ENCODE peak calls at places on chromosomes 3 and 15, in nine cellular contexts. One of them, this sample, is unnamed.

GRCh38 chr3:147360936-147361670 is 45.2 kb downstream of the ZIC4 start:
- DNase-seq in heart left ventricle: no peak
- DNase-seq in IMR-90: no peak
- DNase-seq in transverse colon: no peak
- DNase-seq in stomach: no peak
- DNase-seq in H1: no peak
- DNase-seq in K562: no peak
- DNase-seq in adrenal gland: no peak
- DNase-seq in uterus: no peak
- DNase-seq in this sample: no peak

GRCh38 chr3:67897686-67898336 is 243.4 kb upstream of the SUCLG2 start:
- DNase-seq in H1: no peak
- DNase-seq in adrenal gland: no peak
- DNase-seq in IMR-90: no peak
- DNase-seq in transverse colon: no peak
- DNase-seq in stomach: no peak
- DNase-seq in uterus: no peak
- DNase-seq in heart left ventricle: no peak
- DNase-seq in K562: no peak
- DNase-seq in this sample: no peak

GRCh38 chr3:141366285-141367037 is 1.8 kb upstream of the ZBTB38 start:
- DNase-seq in H1: no peak
- DNase-seq in transverse colon: peak
- DNase-seq in heart left ventricle: peak
- DNase-seq in K562: peak
- DNase-seq in IMR-90: peak
- DNase-seq in stomach: peak
- DNase-seq in adrenal gland: peak
- DNase-seq in uterus: peak
- DNase-seq in this sample: peak

GRCh38 chr3:4983739-4984510 is 4.7 kb downstream of the BHLHE40 start:
- DNase-seq in heart left ventricle: peak
- DNase-seq in K562: peak
- DNase-seq in stomach: peak
- DNase-seq in adrenal gland: peak
- DNase-seq in H1: no peak
- DNase-seq in transverse colon: peak
- DNase-seq in IMR-90: peak
- DNase-seq in uterus: peak
- DNase-seq in this sample: no peak

GRCh38 chr3:81500039-81500438 is 261.4 kb downstream of the GBE1 start:
- DNase-seq in uterus: no peak
- DNase-seq in heart left ventricle: no peak
- DNase-seq in adrenal gland: no peak
- DNase-seq in K562: no peak
- DNase-seq in stomach: no peak
- DNase-seq in H1: no peak
- DNase-seq in transverse colon: no peak
- DNase-seq in IMR-90: no peak
- DNase-seq in this sample: no peak

GRCh38 chr15:57861805-57862586 is 155.5 kb downstream of the POLR2M start:
- DNase-seq in IMR-90: peak
- DNase-seq in adrenal gland: peak
- DNase-seq in stomach: no peak
- DNase-seq in heart left ventricle: no peak
- DNase-seq in H1: no peak
- DNase-seq in uterus: peak
- DNase-seq in transverse colon: no peak
- DNase-seq in K562: peak
- DNase-seq in this sample: peak

GRCh38 chr15:64246364-64247189 is 83.8 kb upstream of the PPIB start:
- DNase-seq in adrenal gland: peak
- DNase-seq in K562: peak
- DNase-seq in stomach: no peak
- DNase-seq in transverse colon: no peak
- DNase-seq in H1: peak
- DNase-seq in uterus: peak
- DNase-seq in IMR-90: peak
- DNase-seq in heart left ventricle: no peak
- DNase-seq in this sample: peak

GRCh38 chr3:155701882-155702465 is 42.9 kb downstream of the PLCH1 start:
- DNase-seq in IMR-90: peak
- DNase-seq in K562: peak
- DNase-seq in transverse colon: no peak
- DNase-seq in H1: no peak
- DNase-seq in uterus: no peak
- DNase-seq in stomach: no peak
- DNase-seq in adrenal gland: no peak
- DNase-seq in heart left ventricle: no peak
- DNase-seq in this sample: no peak

GRCh38 chr3:16739416-16740091 is 134.3 kb upstream of the DAZL start:
- DNase-seq in heart left ventricle: no peak
- DNase-seq in uterus: no peak
- DNase-seq in IMR-90: peak
- DNase-seq in stomach: no peak
- DNase-seq in H1: no peak
- DNase-seq in transverse colon: no peak
- DNase-seq in K562: no peak
- DNase-seq in adrenal gland: no peak
- DNase-seq in this sample: no peak

GRCh38 chr3:121661376-121661775 is 673 bp upstream of the HCLS1 start:
- DNase-seq in H1: no peak
- DNase-seq in transverse colon: peak
- DNase-seq in adrenal gland: no peak
- DNase-seq in uterus: no peak
- DNase-seq in K562: no peak
- DNase-seq in heart left ventricle: no peak
- DNase-seq in IMR-90: no peak
- DNase-seq in stomach: no peak
- DNase-seq in this sample: no peak

GRCh38 chr3:121658716-121659435 is 1.8 kb downstream of the HCLS1 start:
- DNase-seq in H1: no peak
- DNase-seq in uterus: no peak
- DNase-seq in stomach: no peak
- DNase-seq in K562: no peak
- DNase-seq in IMR-90: no peak
- DNase-seq in transverse colon: no peak
- DNase-seq in adrenal gland: no peak
- DNase-seq in heart left ventricle: no peak
- DNase-seq in this sample: no peak

GRCh38 chr3:121662742-121663141 is 2.0 kb upstream of the HCLS1 start:
- DNase-seq in transverse colon: no peak
- DNase-seq in K562: no peak
- DNase-seq in H1: no peak
- DNase-seq in heart left ventricle: no peak
- DNase-seq in adrenal gland: no peak
- DNase-seq in IMR-90: no peak
- DNase-seq in uterus: no peak
- DNase-seq in stomach: no peak
- DNase-seq in this sample: no peak

GRCh38 chr3:121663171-121663847 is 2.6 kb upstream of the HCLS1 start:
- DNase-seq in uterus: no peak
- DNase-seq in K562: no peak
- DNase-seq in adrenal gland: no peak
- DNase-seq in IMR-90: no peak
- DNase-seq in stomach: no peak
- DNase-seq in heart left ventricle: no peak
- DNase-seq in H1: no peak
- DNase-seq in transverse colon: no peak
- DNase-seq in this sample: no peak

GRCh38 chr3:121660356-121661171 is at the start of gene HCLS1:
- DNase-seq in heart left ventricle: peak
- DNase-seq in H1: no peak
- DNase-seq in K562: no peak
- DNase-seq in adrenal gland: peak
- DNase-seq in uterus: peak
- DNase-seq in transverse colon: peak
- DNase-seq in IMR-90: no peak
- DNase-seq in stomach: peak
- DNase-seq in this sample: no peak
- TF ChIP-seq POLR2A in heart left ventricle: peak
- TF ChIP-seq POLR2A in H1: no peak
- TF ChIP-seq POLR2A in K562: peak
- TF ChIP-seq POLR2A in adrenal gland: peak
- TF ChIP-seq POLR2A in uterus: no peak
- TF ChIP-seq POLR2A in transverse colon: peak
- TF ChIP-seq POLR2A in IMR-90: no peak
- TF ChIP-seq POLR2A in stomach: no peak
- TF ChIP-seq POLR2A in this sample: no peak

DNA sequence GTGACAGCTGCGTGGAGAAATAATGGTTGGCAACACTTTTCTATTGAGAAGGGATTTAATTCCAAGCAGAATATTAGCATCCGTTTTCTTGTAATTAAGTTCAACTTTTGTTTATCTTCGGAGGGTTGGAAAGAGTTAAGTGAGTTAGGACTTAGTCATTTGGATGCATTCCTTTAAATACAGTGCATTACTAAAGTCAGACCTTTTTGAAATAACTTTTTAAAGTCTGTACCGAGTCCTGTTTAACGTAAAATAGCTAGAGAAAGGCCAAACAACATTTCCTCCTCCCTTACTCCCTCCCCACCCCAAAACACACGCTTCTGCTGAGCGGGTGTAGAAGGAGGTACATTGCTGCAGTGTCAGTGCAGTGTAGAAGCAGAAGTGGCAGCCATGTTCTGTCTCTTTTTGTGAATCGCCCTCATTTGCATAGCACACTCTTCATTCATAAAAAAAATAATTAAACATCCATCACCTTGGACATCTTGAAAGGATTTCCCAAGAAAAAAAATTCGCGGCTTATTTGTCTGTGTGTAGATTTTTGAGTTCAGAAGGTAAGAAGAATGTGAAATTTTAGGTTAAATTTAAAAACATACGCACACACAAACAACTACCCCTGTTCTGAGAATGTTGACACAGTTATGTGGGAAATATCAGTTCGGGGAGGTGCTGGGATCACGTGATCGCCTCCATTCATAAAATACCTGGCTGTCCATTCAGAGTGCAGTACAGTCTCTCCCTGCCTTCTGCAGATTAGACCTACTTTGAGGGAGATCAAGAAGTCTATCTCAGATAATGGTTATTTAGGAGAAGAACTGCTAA is 1.6 kb downstream of the SPRED1 start:
- DNase-seq in uterus: peak
- DNase-seq in H1: no peak
- DNase-seq in adrenal gland: peak
- DNase-seq in transverse colon: peak
- DNase-seq in stomach: peak
- DNase-seq in K562: peak
- DNase-seq in heart left ventricle: no peak
- DNase-seq in IMR-90: peak
- DNase-seq in this sample: no peak
- TF ChIP-seq POLR2A in uterus: peak
- TF ChIP-seq POLR2A in H1: no peak
- TF ChIP-seq POLR2A in adrenal gland: no peak
- TF ChIP-seq POLR2A in transverse colon: no peak
- TF ChIP-seq POLR2A in stomach: no peak
- TF ChIP-seq POLR2A in K562: peak
- TF ChIP-seq POLR2A in heart left ventricle: no peak
- TF ChIP-seq POLR2A in IMR-90: no peak
- TF ChIP-seq POLR2A in this sample: no peak

GRCh38 chr15:90001062-90001682 is at the start of gene ZNF710:
- DNase-seq in IMR-90: peak
- DNase-seq in uterus: peak
- DNase-seq in K562: peak
- DNase-seq in stomach: no peak
- DNase-seq in heart left ventricle: peak
- DNase-seq in transverse colon: peak
- DNase-seq in H1: no peak
- DNase-seq in adrenal gland: peak
- DNase-seq in this sample: peak

GRCh38 chr15:90000175-90000923 is 775 bp upstream of the ZNF710 start:
- DNase-seq in stomach: no peak
- DNase-seq in transverse colon: peak
- DNase-seq in K562: peak
- DNase-seq in adrenal gland: peak
- DNase-seq in uterus: peak
- DNase-seq in H1: no peak
- DNase-seq in IMR-90: peak
- DNase-seq in heart left ventricle: no peak
- DNase-seq in this sample: no peak

GRCh38 chr15:90002428-90002844 is 1.3 kb downstream of the ZNF710 start:
- DNase-seq in heart left ventricle: peak
- DNase-seq in K562: no peak
- DNase-seq in adrenal gland: peak
- DNase-seq in IMR-90: peak
- DNase-seq in transverse colon: peak
- DNase-seq in stomach: no peak
- DNase-seq in H1: no peak
- DNase-seq in uterus: peak
- DNase-seq in this sample: no peak

GRCh38 chr15:90003736-90004135 is 2.6 kb downstream of the ZNF710 start:
- DNase-seq in transverse colon: no peak
- DNase-seq in stomach: no peak
- DNase-seq in adrenal gland: no peak
- DNase-seq in H1: no peak
- DNase-seq in uterus: no peak
- DNase-seq in K562: no peak
- DNase-seq in heart left ventricle: no peak
- DNase-seq in IMR-90: no peak
- DNase-seq in this sample: no peak

DNA sequence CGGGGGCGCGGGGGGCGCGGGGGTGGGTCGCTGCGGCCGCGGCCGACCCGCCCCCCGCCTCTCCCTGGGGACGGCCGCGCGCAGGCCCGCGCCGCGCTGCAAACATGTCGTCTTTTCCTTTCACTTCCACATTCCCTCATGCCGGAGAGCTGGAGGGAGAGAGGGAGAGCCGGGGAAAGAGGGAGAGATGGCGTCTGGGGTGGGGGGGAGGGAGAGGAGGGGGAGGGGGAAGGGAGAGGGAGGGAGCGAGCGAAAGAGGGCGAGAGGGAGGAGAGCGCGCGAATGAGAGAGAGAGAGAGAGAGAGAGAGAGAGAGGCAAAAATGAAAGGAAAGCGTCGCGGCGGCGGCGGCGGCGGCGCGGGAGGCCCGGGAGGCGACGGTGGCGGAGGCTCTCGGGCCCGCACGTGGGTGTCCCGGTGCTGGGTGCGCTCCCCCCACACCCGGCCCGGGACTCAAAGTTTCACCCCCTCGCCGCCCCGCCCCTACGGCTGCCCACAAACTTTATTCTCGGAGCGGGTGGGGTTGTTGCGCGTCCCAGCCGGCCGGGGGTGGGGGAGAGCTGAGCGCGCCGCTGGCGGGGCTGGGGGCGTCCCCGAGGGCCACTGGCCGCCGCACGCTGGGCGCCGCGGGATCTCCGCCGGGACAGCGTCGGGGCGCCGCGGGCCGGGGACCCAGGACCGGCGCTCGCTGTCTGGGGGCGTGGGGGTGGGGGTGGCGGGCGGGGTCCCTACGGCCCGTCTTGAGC is 731 bp downstream of the ZNF710 start:
- DNase-seq in heart left ventricle: peak
- DNase-seq in IMR-90: peak
- DNase-seq in K562: peak
- DNase-seq in stomach: peak
- DNase-seq in transverse colon: peak
- DNase-seq in adrenal gland: peak
- DNase-seq in H1: no peak
- DNase-seq in uterus: peak
- DNase-seq in this sample: peak
- TF ChIP-seq POLR2A in heart left ventricle: no peak
- TF ChIP-seq POLR2A in IMR-90: peak
- TF ChIP-seq POLR2A in K562: no peak
- TF ChIP-seq POLR2A in stomach: no peak
- TF ChIP-seq POLR2A in transverse colon: peak
- TF ChIP-seq POLR2A in adrenal gland: no peak
- TF ChIP-seq POLR2A in H1: no peak
- TF ChIP-seq POLR2A in uterus: no peak
- TF ChIP-seq POLR2A in this sample: no peak

GRCh38 chr15:78831229-78832207 is 20.3 kb upstream of the ADAMTS7 start:
- DNase-seq in adrenal gland: no peak
- DNase-seq in K562: no peak
- DNase-seq in H1: no peak
- DNase-seq in stomach: no peak
- DNase-seq in IMR-90: no peak
- DNase-seq in uterus: no peak
- DNase-seq in heart left ventricle: no peak
- DNase-seq in transverse colon: no peak
- DNase-seq in this sample: no peak
- TF ChIP-seq POLR2A in adrenal gland: no peak
- TF ChIP-seq POLR2A in K562: no peak
- TF ChIP-seq POLR2A in H1: no peak
- TF ChIP-seq POLR2A in stomach: no peak
- TF ChIP-seq POLR2A in IMR-90: no peak
- TF ChIP-seq POLR2A in uterus: no peak
- TF ChIP-seq POLR2A in heart left ventricle: no peak
- TF ChIP-seq POLR2A in transverse colon: no peak
- TF ChIP-seq POLR2A in this sample: no peak